ENCODE peak calls at places on chromosome 1, in five cellular contexts. U is fibroblast of pulmonary artery, V is pancreas, B is sciatic nerve, W is Right ventricle myocardium superior. N is an unnamed sample.

GRCh38 chr1:98328855-98329254 is 332.7 kb upstream of the SNX7 start:
- DNase-seq in U (no peak), V (no peak), B (no peak), W (no peak), N (no peak)

GRCh38 chr1:11645670-11646265 is 8.5 kb downstream of the FBXO2 start:
- DNase-seq in U (peak), V (peak), B (peak), W (peak), N (peak)

GRCh38 chr1:27152829-27153548 is 1.9 kb downstream of the SLC9A1 start:
- DNase-seq in U (no peak), V (no peak), B (no peak), W (no peak), N (no peak)

GRCh38 chr1:115275216-115275615 is 62.8 kb downstream of the NGF start:
- DNase-seq in U (peak), V (no peak), B (no peak), W (no peak), N (no peak)

GRCh38 chr1:154742586-154742985 is 127.5 kb downstream of the KCNN3 start:
- DNase-seq in U (no peak), V (no peak), B (no peak), W (no peak), N (no peak)

GRCh38 chr1:64038965-64039926 is 164.2 kb upstream of the UBE2U start:
- DNase-seq in U (peak), V (peak), B (no peak), W (no peak), N (peak)

GRCh38 chr1:184457500-184457899 is 70.7 kb downstream of the C1orf21 start:
- DNase-seq in U (peak), V (no peak), B (no peak), W (no peak), N (no peak)

GRCh38 chr1:67393240-67393639 is 37.0 kb downstream of the SERBP1 start:
- DNase-seq in U (no peak), V (peak), B (no peak), W (peak), N (peak)